ENCODE peak calls at places on chromosome 7, in five cellular contexts. R is NCI-H2029; Y is activated CD4-positive, alpha-beta T cell treated with anti-CD3 and anti-CD28 coated beads for 1 hour; J is naive B cell; M is erythroblast. F is an unnamed sample.

GRCh38 chr7:11648980-11649379 is 183.0 kb downstream of the THSD7A start:
- DNase-seq in Y (no peak), R (no peak), M (no peak), J (no peak), F (no peak)

GRCh38 chr7:33671521-33672262 is 233.6 kb upstream of the BMPER start:
- DNase-seq in Y (no peak), M (no peak), J (no peak), R (peak), F (no peak)

GRCh38 chr7:101690061-101690460 is 61.0 kb upstream of the MYL10 start:
- DNase-seq in M (no peak), Y (no peak), R (no peak), J (no peak), F (no peak)

GRCh38 chr7:140214075-140214684 is 37.4 kb upstream of the KDM7A start:
- DNase-seq in M (no peak), R (peak), Y (no peak), J (peak), F (no peak)

GRCh38 chr7:69722836-69723235 is 124.6 kb downstream of the AUTS2 start:
- DNase-seq in M (no peak), R (no peak), Y (no peak), J (no peak), F (no peak)

GRCh38 chr7:122132341-122132740 is 11.7 kb downstream of the AASS start:
- DNase-seq in R (no peak), Y (no peak), J (no peak), M (no peak), F (no peak)

GRCh38 chr7:131540491-131541162 is 15.8 kb downstream of the PODXL start:
- DNase-seq in R (peak), J (no peak), M (no peak), Y (no peak), F (no peak)

GRCh38 chr7:633381-634018 is 93.0 kb upstream of the DNAAF5 start:
- DNase-seq in R (no peak), J (no peak), M (no peak), Y (no peak), F (no peak)

GRCh38 chr7:4951903-4952636 is 6.9 kb downstream of the MMD2 start:
- DNase-seq in R (no peak), J (peak), M (peak), Y (no peak), F (no peak)

GRCh38 chr7:94420321-94420720 is 25.6 kb downstream of the COL1A2 start:
- DNase-seq in Y (no peak), J (no peak), R (no peak), M (no peak), F (no peak)

GRCh38 chr7:76069238-76069638 is 21.3 kb downstream of the MDH2 start:
- DNase-seq in R (no peak), J (no peak), M (peak), Y (no peak), F (no peak)

GRCh38 chr7:26267631-26268166 is 24.0 kb upstream of the SNX10 start:
- DNase-seq in J (no peak), R (no peak), M (no peak), Y (no peak), F (no peak)

GRCh38 chr7:151894131-151895007 is 17.5 kb upstream of the PRKAG2 start:
- DNase-seq in M (no peak), Y (no peak), R (no peak), J (no peak), F (no peak)

GRCh38 chr7:18654709-18655108 is 159.2 kb downstream of the HDAC9 start:
- DNase-seq in R (no peak), J (no peak), M (no peak), Y (no peak), F (no peak)

GRCh38 chr7:130998993-130999602 is 265.1 kb upstream of the KLF14 start:
- DNase-seq in Y (no peak), R (no peak), M (no peak), J (no peak), F (no peak)

GRCh38 chr7:108000875-108001758 is 1.8 kb downstream of the LAMB1 start:
- DNase-seq in J (no peak), M (no peak), R (no peak), Y (no peak), F (no peak)

GRCh38 chr7:2483495-2483894 is 7.3 kb upstream of the GRIFIN start:
- DNase-seq in R (no peak), M (no peak), J (no peak), Y (no peak), F (no peak)

GRCh38 chr7:1670894-1671875 is 1.1 kb downstream of the ELFN1 start:
- DNase-seq in M (no peak), J (no peak), Y (no peak), R (no peak), F (no peak)

GRCh38 chr7:92709912-92710311 is 119.7 kb upstream of the FAM133B start:
- DNase-seq in J (no peak), Y (no peak), R (no peak), M (no peak), F (no peak)

F was measured in thoracic aorta.